ENCODE peak calls at places on chromosomes 2 and 18, in seven cellular contexts. O, T, M, I, G, L and U are unnamed samples.

GRCh38 chr2:24214880-24215279 is 40.0 kb downstream of the FAM228A start:
- DNase-seq in T (no peak), O (no peak), L (no peak), G (no peak), M (no peak), I (peak; percentile 90), U (no peak)

GRCh38 chr2:238361877-238362276 is 41.6 kb downstream of the TRAF3IP1 start:
- DNase-seq in G (no peak), I (no peak), L (no peak), T (no peak), O (no peak), M (no peak), U (no peak)

GRCh38 chr2:119739580-119740255 is 20.0 kb upstream of the PTPN4 start:
- DNase-seq in T (no peak), I (no peak), G (no peak), M (no peak), L (no peak), O (no peak), U (no peak)

GRCh38 chr2:16613475-16613874 is 52.2 kb downstream of the CYRIA start:
- DNase-seq in G (no peak), L (peak; percentile 42), O (peak; percentile 18), T (no peak), I (peak; percentile 53), M (no peak), U (peak; percentile 10)

GRCh38 chr2:177600917-177601316 is 208.3 kb downstream of the AGPS start:
- DNase-seq in M (no peak), O (no peak), T (no peak), I (no peak), G (no peak), L (no peak), U (no peak)

GRCh38 chr2:30193104-30193681 is 38.1 kb upstream of the LBH start:
- DNase-seq in T (no peak), L (no peak), M (no peak), I (no peak), O (no peak), G (no peak), U (no peak)

GRCh38 chr2:206615417-206616089 is 26.7 kb upstream of the FAM237A start:
- DNase-seq in L (peak; percentile 4), G (no peak), O (no peak), T (no peak), I (no peak), M (no peak), U (no peak)

GRCh38 chr2:65193446-65193845 is 34.2 kb upstream of the ACTR2 start:
- DNase-seq in M (no peak), G (no peak), O (no peak), T (no peak), L (no peak), I (no peak), U (no peak)

GRCh38 chr2:148527488-148528340 is 116.8 kb upstream of the EPC2 start:
- DNase-seq in O (no peak), M (no peak), I (no peak), G (no peak), T (no peak), L (no peak), U (no peak)

GRCh38 chr2:232538671-232539070 is 821 bp upstream of the CHRNG start:
- DNase-seq in M (peak; percentile 66), T (peak; percentile 15), I (no peak), G (no peak), L (no peak), O (no peak), U (no peak)

GRCh38 chr2:176110975-176111663 is 4.0 kb downstream of the HOXD11 start:
- DNase-seq in T (peak; percentile 46), L (peak; percentile 68), M (no peak), G (no peak), I (peak; percentile 74), O (peak; percentile 79), U (no peak)

DNA sequence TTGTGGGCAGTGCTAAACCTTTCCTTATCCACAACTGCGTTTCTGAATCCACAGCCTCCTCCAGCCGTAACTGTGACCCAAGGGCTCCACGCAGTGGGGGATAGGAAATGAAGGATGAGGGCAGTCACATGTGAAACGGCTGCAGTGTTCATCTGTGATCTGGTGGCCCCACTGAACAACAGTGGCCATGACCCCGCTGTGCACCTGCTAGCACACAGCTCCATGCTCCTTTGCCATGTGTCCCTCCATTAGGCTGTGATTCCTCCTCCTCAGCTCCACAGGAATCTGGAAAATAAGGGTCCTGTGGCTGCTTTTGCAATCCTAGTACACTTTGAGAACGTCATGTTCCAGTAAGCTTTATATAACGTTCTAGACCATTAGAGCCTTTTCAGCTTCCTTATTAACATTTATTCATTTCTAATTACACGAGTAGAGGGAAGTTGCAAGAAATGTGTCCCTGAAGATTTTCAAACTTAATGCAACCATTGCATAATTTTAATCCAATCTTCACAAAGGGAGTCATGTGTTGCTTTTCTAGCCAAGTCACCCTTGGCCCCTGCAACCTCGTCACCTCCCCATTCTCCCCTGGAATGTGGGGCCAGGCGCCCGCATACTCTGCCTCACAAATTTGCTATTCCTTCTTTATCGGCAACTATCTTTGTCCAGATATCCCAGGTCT is 7.1 kb upstream of the NAPG start:
- DNase-seq in T (peak; percentile 72), O (peak; percentile 73), G (no peak), M (no peak), I (peak; percentile 19), L (no peak), U (no peak)
- TF ChIP-seq CTCF in T (peak; percentile 41), O (peak; percentile 46), G (peak; percentile 41), M (no peak), I (peak; percentile 42), L (no peak), U (no peak)

GRCh38 chr18:61954347-61954746 is 61.5 kb upstream of the RNF152 start:
- DNase-seq in L (no peak), O (no peak), G (no peak), T (no peak), M (no peak), I (no peak), U (no peak)

GRCh38 chr18:61953641-61954040 is 60.8 kb upstream of the RNF152 start:
- DNase-seq in T (no peak), I (no peak), M (no peak), G (no peak), L (no peak), O (no peak), U (no peak)

GRCh38 chr18:61955644-61956043 is 62.8 kb upstream of the RNF152 start:
- DNase-seq in G (no peak), L (no peak), I (no peak), O (no peak), T (no peak), M (no peak), U (no peak)

GRCh38 chr18:61953161-61953560 is 60.4 kb upstream of the RNF152 start:
- DNase-seq in O (peak; percentile 55), L (no peak), G (no peak), I (no peak), M (no peak), T (no peak), U (no peak)

GRCh38 chr18:61957801-61958516 is 65.2 kb upstream of the RNF152 start:
- DNase-seq in L (no peak), I (no peak), O (no peak), T (no peak), M (no peak), G (no peak), U (no peak)
- TF ChIP-seq CTCF in L (no peak), I (no peak), O (peak; percentile 23), T (no peak), M (no peak), G (peak; percentile 14), U (no peak)

GRCh38 chr2:54566896-54567295 is 110.8 kb downstream of the SPTBN1 start:
- DNase-seq in I (no peak), M (no peak), L (no peak), O (no peak), G (no peak), T (no peak), U (no peak)
- TF ChIP-seq CTCF in I (no peak), M (no peak), L (no peak), O (no peak), G (no peak), T (no peak), U (no peak)

GRCh38 chr2:3681625-3682024 is 21.8 kb upstream of the DCDC2C start:
- DNase-seq in O (no peak), T (no peak), I (no peak), G (no peak), M (no peak), L (no peak), U (no peak)
- TF ChIP-seq CTCF in O (no peak), T (no peak), I (no peak), G (no peak), M (no peak), L (no peak), U (no peak)

DNA sequence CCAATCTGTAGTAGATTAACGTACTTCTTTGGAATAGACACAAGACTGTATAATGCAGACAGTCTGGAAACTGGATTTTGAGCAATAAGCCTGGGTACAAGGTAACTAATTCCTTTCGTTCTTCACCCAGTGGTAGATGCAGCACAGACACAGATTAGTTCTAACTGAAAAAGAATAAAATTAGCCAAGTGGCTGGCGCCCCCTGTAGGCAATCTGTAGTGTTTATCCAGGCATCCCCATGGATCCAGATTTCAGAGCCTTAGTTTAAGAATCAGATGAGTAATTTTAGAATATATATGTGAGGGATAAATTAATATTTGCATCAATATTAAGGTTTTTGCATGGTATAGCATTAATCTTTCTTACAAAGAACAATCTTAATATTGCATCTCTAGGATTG is 563.9 kb downstream of the DCC start:
- DNase-seq in G (no peak), L (peak; percentile 2), M (no peak), T (peak; percentile 22), O (no peak), I (peak; percentile 4), U (no peak)
- TF ChIP-seq CTCF in G (peak; percentile 81), L (peak; percentile 38), M (no peak), T (peak; percentile 32), O (no peak), I (peak; percentile 58), U (no peak)

GRCh38 chr2:219252900-219253752 is at the start of gene TUBA4B:
- DNase-seq in O (no peak), L (peak; percentile 6), M (peak; percentile 93), I (peak; percentile 49), G (no peak), T (peak; percentile 46), U (no peak)

GRCh38 chr2:219252084-219252483 is 959 bp upstream of the TUBA4B start:
- DNase-seq in T (no peak), I (no peak), O (no peak), L (no peak), M (no peak), G (no peak), U (no peak)

GRCh38 chr2:219252570-219252899 is 508 bp upstream of the TUBA4B start:
- DNase-seq in O (no peak), M (no peak), L (peak; percentile 7), T (no peak), G (no peak), I (no peak), U (no peak)

GRCh38 chr2:219254590-219255219 is 987 bp upstream of the TUBA4A start:
- DNase-seq in L (no peak), M (no peak), O (no peak), G (no peak), T (peak; percentile 62), I (peak; percentile 56), U (peak; percentile 71)

GRCh38 chr2:219253753-219254589 is at the start of gene TUBA4A:
- DNase-seq in I (peak; percentile 98), T (peak; percentile 83), G (no peak), M (peak; percentile 98), L (peak; percentile 83), O (no peak), U (peak; percentile 84)
- TF ChIP-seq CTCF in I (no peak), T (peak; percentile 7), G (no peak), M (peak; percentile 59), L (no peak), O (no peak), U (no peak)